ENCODE peak calls at places on chromosomes 3 and 15, in four cellular contexts. X is suprapubic skin, D is cardiac fibroblast, J is Peyer's patch. F is an unnamed sample.

GRCh38 chr3:13161021-13161759 is 88.0 kb upstream of the IQSEC1 start:
- DNase-seq in J (no peak), X (no peak), D (no peak), F (no peak)

GRCh38 chr3:142348460-142348859 is 99.4 kb downstream of the XRN1 start:
- DNase-seq in J (no peak), X (no peak), D (no peak), F (no peak)

GRCh38 chr3:51957520-51958205 is 2.5 kb downstream of the GPR62 start:
- DNase-seq in D (no peak), J (no peak), X (no peak), F (no peak)

GRCh38 chr3:71579934-71580318 is 3.6 kb downstream of the FOXP1 start:
- DNase-seq in J (no peak), D (peak; percentile 37), X (no peak), F (no peak)

GRCh38 chr15:43912208-43912607 is 85.4 kb downstream of the WDR76 start:
- DNase-seq in J (no peak), X (no peak), D (no peak), F (no peak)

GRCh38 chr3:30289324-30289723 is 317.1 kb upstream of the TGFBR2 start:
- DNase-seq in D (peak; percentile 81), X (no peak), J (peak; percentile 52), F (peak; percentile 44)

GRCh38 chr15:63402498-63403253 is 21.0 kb upstream of the CA12 start:
- DNase-seq in D (peak; percentile 75), X (no peak), J (no peak), F (peak; percentile 56)

GRCh38 chr3:5267253-5267652 is 79.7 kb downstream of the EDEM1 start:
- DNase-seq in J (no peak), X (no peak), D (no peak), F (no peak)

GRCh38 chr3:64741344-64741743 is 53.5 kb upstream of the ADAMTS9 start:
- DNase-seq in D (peak; percentile 63), J (peak; percentile 51), X (no peak), F (peak; percentile 67)

GRCh38 chr3:120418446-120418845 is 32.3 kb downstream of the FSTL1 start:
- DNase-seq in X (no peak), D (no peak), J (no peak), F (no peak)

GRCh38 chr3:186923241-186923640 is 7.1 kb upstream of the ST6GAL1 start:
- DNase-seq in D (no peak), J (no peak), X (no peak), F (no peak)

GRCh38 chr3:81497565-81497964 is 263.9 kb downstream of the GBE1 start:
- DNase-seq in J (no peak), D (no peak), X (no peak), F (no peak)

GRCh38 chr15:54345301-54345700 is 367.1 kb downstream of the UNC13C start:
- DNase-seq in X (no peak), D (no peak), J (no peak), F (no peak)

GRCh38 chr3:116453676-116454346 is 8.5 kb upstream of the LSAMP start:
- DNase-seq in X (no peak), J (no peak), D (peak; percentile 12), F (peak; percentile 25)

GRCh38 chr3:151047636-151048035 is 37.8 kb upstream of the MED12L start:
- DNase-seq in J (no peak), X (no peak), D (peak; percentile 14), F (peak; percentile 20)

GRCh38 chr15:49473031-49473430 is 50.0 kb downstream of the FGF7 start:
- DNase-seq in J (no peak), X (no peak), D (peak; percentile 55), F (peak; percentile 47)

GRCh38 chr3:171347017-171347979 is 112.9 kb downstream of the TNIK start:
- DNase-seq in D (peak; percentile 79), J (no peak), X (no peak), F (peak; percentile 57)

GRCh38 chr3:179093807-179094206 is 22.2 kb upstream of the ZMAT3 start:
- DNase-seq in X (no peak), D (peak; percentile 33), J (no peak), F (peak; percentile 34)

GRCh38 chr3:63864008-63864871 is 573 bp downstream of the ATXN7 start:
- DNase-seq in D (peak; percentile 19), X (peak; percentile 78), J (peak; percentile 72), F (no peak)

GRCh38 chr3:50138266-50139230 is 16.6 kb upstream of the SEMA3F start:
- DNase-seq in D (no peak), J (no peak), X (no peak), F (no peak)

GRCh38 chr3:22284559-22284958 is 533.5 kb upstream of the ZNF385D start:
- DNase-seq in J (no peak), X (no peak), D (peak; percentile 77), F (peak; percentile 28)

GRCh38 chr3:18716821-18717220 is 291.7 kb upstream of the SATB1 start:
- DNase-seq in D (no peak), X (no peak), J (no peak), F (no peak)

GRCh38 chr3:142977399-142977728 is 13.9 kb upstream of the PAQR9 start:
- DNase-seq in X (no peak), J (no peak), D (peak; percentile 64), F (peak; percentile 68)

GRCh38 chr3:189419022-189419421 is 212.2 kb upstream of the TP63 start:
- DNase-seq in J (no peak), X (no peak), D (no peak), F (no peak)

GRCh38 chr15:50471072-50471471 is 46.9 kb downstream of the USP8 start:
- DNase-seq in D (no peak), X (no peak), J (no peak), F (no peak)

GRCh38 chr3:123488641-123489347 is 39.9 kb upstream of the ADCY5 start:
- DNase-seq in D (no peak), X (no peak), J (no peak), F (no peak)

GRCh38 chr3:192825191-192825590 is 92.5 kb downstream of the MB21D2 start:
- DNase-seq in J (no peak), D (no peak), X (no peak), F (no peak)

GRCh38 chr3:153130312-153130977 is 31.6 kb upstream of the RAP2B start:
- DNase-seq in X (no peak), D (peak; percentile 79), J (no peak), F (peak; percentile 84)

GRCh38 chr3:194023501-194024280 is 112.3 kb upstream of the HES1 start:
- DNase-seq in J (no peak), X (no peak), D (no peak), F (no peak)

GRCh38 chr3:57281710-57282109 is 10.8 kb downstream of the ASB14 start:
- DNase-seq in X (no peak), D (peak; percentile 52), J (no peak), F (peak; percentile 47)

GRCh38 chr3:113212155-113212844 is 943 bp downstream of the BOC start:
- DNase-seq in D (peak; percentile 33), X (no peak), J (no peak), F (peak; percentile 46)
- H3K4me3 ChIP-seq in D (peak overlapping the region; percentile 72), X (peak overlapping the region; percentile 75), J (peak overlapping the region; percentile 56), F (peak overlapping the region; percentile 73)

DNA sequence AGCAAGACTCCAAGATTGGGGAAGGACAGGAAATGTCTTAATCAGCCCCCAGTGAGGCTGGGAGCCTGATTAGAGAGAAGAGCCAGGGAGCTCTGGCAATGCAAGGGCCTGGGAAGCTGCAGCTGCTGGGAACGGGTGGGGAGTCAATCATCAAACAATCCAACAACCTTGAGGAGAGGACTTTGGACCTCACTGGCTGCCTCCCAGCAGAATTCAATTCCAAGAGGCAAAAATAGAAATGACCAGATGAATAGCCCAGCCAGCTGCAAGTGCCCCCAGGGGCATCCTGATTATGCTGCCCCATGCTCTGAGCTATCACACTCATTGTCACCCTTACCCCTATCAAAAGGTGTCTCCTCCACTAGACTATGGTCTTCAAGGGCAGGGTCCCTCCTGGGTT is 6.1 kb upstream of the HOMER2 start:
- DNase-seq in D (no peak), X (no peak), J (no peak), F (no peak)
- H3K4me3 ChIP-seq in D (no peak overlapping the region), X (no peak overlapping the region), J (no peak overlapping the region), F (no peak overlapping the region)

GRCh38 chr3:73433079-73433478 is 191.7 kb downstream of the PDZRN3 start:
- DNase-seq in X (no peak), J (no peak), D (no peak), F (no peak)

GRCh38 chr3:73433681-73434080 is 191.1 kb downstream of the PDZRN3 start:
- DNase-seq in J (no peak), D (no peak), X (no peak), F (no peak)

GRCh38 chr3:73432723-73433032 is 192.1 kb downstream of the PDZRN3 start:
- DNase-seq in J (no peak), X (no peak), D (no peak), F (no peak)

GRCh38 chr3:73431136-73431933 is 193.4 kb downstream of the PDZRN3 start:
- DNase-seq in D (no peak), X (no peak), J (no peak), F (no peak)

DNA sequence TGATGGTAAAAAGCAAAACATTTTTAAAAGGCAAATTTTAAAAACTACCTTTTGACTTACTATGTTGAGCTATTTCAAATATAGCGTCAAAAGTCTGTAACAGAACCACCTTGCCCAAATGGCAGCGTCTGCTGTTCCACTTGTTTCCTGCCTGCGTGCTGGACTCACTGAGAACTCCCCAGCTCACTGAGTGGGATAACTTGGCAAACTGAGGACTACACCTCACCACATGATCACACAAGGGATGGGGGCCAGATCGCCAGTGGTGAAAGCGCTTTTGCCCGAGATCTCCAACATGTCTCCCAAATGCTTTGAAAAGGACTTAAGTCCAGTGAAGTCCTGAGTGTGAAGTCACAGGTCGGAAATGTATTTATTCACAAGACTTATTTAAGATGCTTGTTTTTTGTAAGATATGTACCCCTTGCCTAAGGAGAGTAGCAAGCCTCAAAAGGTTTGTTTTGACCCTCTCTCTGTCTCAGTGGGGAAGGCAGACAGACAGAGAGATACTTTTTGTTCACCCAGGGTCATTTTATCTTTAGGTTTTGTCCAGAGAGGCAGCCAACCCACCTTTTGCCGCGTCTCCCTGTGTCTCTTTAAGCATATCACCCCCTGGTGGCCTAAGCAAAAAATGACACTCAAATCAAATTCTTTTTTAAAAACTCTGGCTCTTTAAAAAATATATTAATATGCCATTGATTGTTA is 192.6 kb downstream of the PDZRN3 start:
- DNase-seq in J (no peak), D (peak; percentile 71), X (no peak), F (peak; percentile 63)
- H3K4me3 ChIP-seq in J (no peak overlapping the region), D (no peak overlapping the region), X (no peak overlapping the region), F (no peak overlapping the region)

GRCh38 chr15:52785672-52786406 is 4.3 kb downstream of the ONECUT1 start:
- DNase-seq in D (no peak), J (no peak), X (no peak), F (no peak)
- H3K4me3 ChIP-seq in D (no peak overlapping the region), J (no peak overlapping the region), X (no peak overlapping the region), F (no peak overlapping the region)

F was measured in fibroblast of mammary gland.